ENCODE peak calls at places on chromosomes 1 and 21, in nine cellular contexts. N, U, W, Q, H, B, Z, M and C are unnamed samples.
A peak's percentile ranks its signal among the peaks of the same experiment; 100 is the strongest.

GRCh38 chr21:15564907-15565306 is 164.9 kb upstream of the USP25 start:
- DNase-seq in N (no peak), U (no peak), W (peak; percentile 15), Q (no peak), H (no peak), B (no peak), Z (no peak), M (no peak), C (no peak)

GRCh38 chr1:186302378-186302920 is 72.6 kb downstream of the TPR start:
- DNase-seq in N (no peak), U (no peak), W (no peak), Q (no peak), H (no peak), B (no peak), Z (no peak), M (no peak), C (no peak)

GRCh38 chr1:183635112-183635605 is 424 bp downstream of the ARPC5 start:
- DNase-seq in N (peak; percentile 39), U (peak; percentile 49), W (peak; percentile 50), Q (no peak), H (peak; percentile 89), B (peak; percentile 29), Z (no peak), M (peak; percentile 78), C (peak; percentile 91)

GRCh38 chr1:200378096-200378495 is 31.7 kb downstream of the ZNF281 start:
- DNase-seq in N (no peak), U (no peak), W (no peak), Q (no peak), H (no peak), B (no peak), Z (no peak), M (no peak), C (no peak)

GRCh38 chr1:39110325-39110851 is 84.2 kb downstream of the NDUFS5 start:
- DNase-seq in N (no peak), U (no peak), W (peak; percentile 90), Q (no peak), H (no peak), B (peak; percentile 73), Z (no peak), M (no peak), C (no peak)

GRCh38 chr1:63797056-63797726 is 23.4 kb downstream of the ROR1 start:
- DNase-seq in N (no peak), U (no peak), W (no peak), Q (no peak), H (no peak), B (no peak), Z (no peak), M (no peak), C (no peak)

GRCh38 chr1:150024156-150024555 is 13.6 kb upstream of the OTUD7B start:
- DNase-seq in N (no peak), U (no peak), W (no peak), Q (no peak), H (no peak), B (no peak), Z (no peak), M (no peak), C (no peak)

GRCh38 chr1:241253491-241253890 is 103.5 kb downstream of the RGS7 start:
- DNase-seq in N (no peak), U (no peak), W (no peak), Q (no peak), H (no peak), B (no peak), Z (no peak), M (no peak), C (no peak)

GRCh38 chr21:24225432-24225831 is 1381.8 kb downstream of the MRPL39 start:
- DNase-seq in N (no peak), U (no peak), W (no peak), Q (no peak), H (no peak), B (no peak), Z (no peak), M (no peak), C (no peak)

GRCh38 chr1:202291961-202292712 is 49.6 kb downstream of the UBE2T start:
- DNase-seq in N (peak; percentile 25), U (peak; percentile 31), W (peak; percentile 91), Q (no peak), H (no peak), B (no peak), Z (no peak), M (no peak), C (no peak)

GRCh38 chr1:37901893-37902225 is 42.5 kb upstream of the MTF1 start:
- DNase-seq in N (no peak), U (no peak), W (no peak), Q (no peak), H (no peak), B (no peak), Z (no peak), M (no peak), C (no peak)

GRCh38 chr1:37902983-37903382 is 43.6 kb upstream of the MTF1 start:
- DNase-seq in N (no peak), U (no peak), W (no peak), Q (no peak), H (no peak), B (no peak), Z (no peak), M (no peak), C (no peak)

GRCh38 chr1:37901191-37901892 is 42.0 kb upstream of the MTF1 start:
- DNase-seq in N (no peak), U (no peak), W (no peak), Q (no peak), H (no peak), B (no peak), Z (no peak), M (no peak), C (no peak)

DNA sequence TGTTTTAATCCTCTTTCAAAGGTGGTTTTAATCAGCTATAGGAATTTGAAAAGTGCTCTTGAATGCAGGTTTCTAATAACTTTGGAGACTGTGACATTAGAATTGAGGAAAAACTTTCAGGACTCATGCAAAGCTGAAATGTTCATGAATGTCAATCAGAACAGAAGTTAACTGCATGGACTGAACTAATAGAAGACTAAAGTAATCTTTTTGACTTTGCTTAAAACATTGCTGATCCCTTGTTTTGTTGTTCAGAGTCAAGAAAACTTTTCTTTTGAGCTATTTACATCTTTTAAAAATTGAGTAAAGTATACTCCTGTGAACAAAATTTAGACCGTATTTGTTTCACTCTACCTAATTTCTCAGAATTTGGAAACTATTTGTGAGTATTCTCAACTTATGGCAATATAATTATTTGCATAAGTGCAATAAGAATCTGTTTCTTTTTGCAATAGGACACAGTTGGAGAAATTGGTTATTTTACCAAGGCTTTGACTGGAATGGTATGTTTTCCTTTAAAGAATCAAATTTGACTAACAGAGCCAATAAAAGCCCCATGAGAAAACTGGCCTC is 41.1 kb downstream of the INPP5B start:
- DNase-seq in N (no peak), U (no peak), W (no peak), Q (no peak), H (no peak), B (no peak), Z (no peak), M (no peak), C (no peak)
- TF ChIP-seq CTCF in N (no peak), U (no peak), W (no peak), Q (no peak), H (no peak), B (no peak), Z (no peak), M (no peak), C (no peak)

GRCh38 chr1:225872075-225872430 is 10.1 kb downstream of the TMEM63A start:
- DNase-seq in N (no peak), U (no peak), W (no peak), Q (no peak), H (no peak), B (no peak), Z (no peak), M (no peak), C (no peak)

GRCh38 chr1:225875044-225875822 is 6.9 kb downstream of the TMEM63A start:
- DNase-seq in N (no peak), U (no peak), W (no peak), Q (peak; percentile 82), H (peak; percentile 92), B (no peak), Z (peak; percentile 15), M (no peak), C (no peak)

GRCh38 chr1:225873281-225873850 is 8.8 kb downstream of the TMEM63A start:
- DNase-seq in N (no peak), U (no peak), W (no peak), Q (no peak), H (peak; percentile 54), B (no peak), Z (no peak), M (no peak), C (no peak)

GRCh38 chr1:225876900-225877510 is 5.2 kb downstream of the TMEM63A start:
- DNase-seq in N (no peak), U (no peak), W (no peak), Q (no peak), H (peak; percentile 2), B (no peak), Z (no peak), M (no peak), C (no peak)

DNA sequence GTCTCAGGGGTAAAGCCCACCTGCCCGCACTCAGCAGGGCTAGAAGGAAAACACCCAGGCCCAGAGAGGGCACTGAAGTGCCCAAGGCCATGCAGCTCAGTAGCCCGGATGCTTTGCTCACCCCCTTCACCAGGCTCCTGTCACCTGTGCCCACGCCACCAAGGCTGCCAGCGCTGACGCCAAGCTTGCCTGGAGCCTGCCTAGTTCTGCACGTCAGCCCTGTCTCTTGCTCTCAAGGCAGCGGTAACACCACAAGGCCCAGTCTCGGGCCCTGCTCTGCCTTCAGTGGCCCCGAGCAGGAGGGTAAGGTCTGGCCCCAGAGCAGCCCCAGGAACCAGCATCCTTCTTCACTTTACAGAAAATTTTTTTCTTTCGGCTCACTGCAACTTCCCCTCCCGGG is 7.7 kb downstream of the TMEM63A start:
- DNase-seq in N (no peak), U (no peak), W (no peak), Q (no peak), H (peak; percentile 61), B (no peak), Z (no peak), M (no peak), C (no peak)
- H3K36me3 ChIP-seq in N (peaks cover 14% of the 10 kb centered on the region), U (peaks cover 4% of the 10 kb centered on the region), W (peaks cover 8% of the 10 kb centered on the region), Q (peaks cover under 1% of the 10 kb centered on the region), H (peaks cover 16% of the 10 kb centered on the region), B (peaks cover 71% of the 10 kb centered on the region), Z (peaks cover 14% of the 10 kb centered on the region), M (peaks cover 75% of the 10 kb centered on the region), C (no peaks in the 10 kb centered on the region)

DNA sequence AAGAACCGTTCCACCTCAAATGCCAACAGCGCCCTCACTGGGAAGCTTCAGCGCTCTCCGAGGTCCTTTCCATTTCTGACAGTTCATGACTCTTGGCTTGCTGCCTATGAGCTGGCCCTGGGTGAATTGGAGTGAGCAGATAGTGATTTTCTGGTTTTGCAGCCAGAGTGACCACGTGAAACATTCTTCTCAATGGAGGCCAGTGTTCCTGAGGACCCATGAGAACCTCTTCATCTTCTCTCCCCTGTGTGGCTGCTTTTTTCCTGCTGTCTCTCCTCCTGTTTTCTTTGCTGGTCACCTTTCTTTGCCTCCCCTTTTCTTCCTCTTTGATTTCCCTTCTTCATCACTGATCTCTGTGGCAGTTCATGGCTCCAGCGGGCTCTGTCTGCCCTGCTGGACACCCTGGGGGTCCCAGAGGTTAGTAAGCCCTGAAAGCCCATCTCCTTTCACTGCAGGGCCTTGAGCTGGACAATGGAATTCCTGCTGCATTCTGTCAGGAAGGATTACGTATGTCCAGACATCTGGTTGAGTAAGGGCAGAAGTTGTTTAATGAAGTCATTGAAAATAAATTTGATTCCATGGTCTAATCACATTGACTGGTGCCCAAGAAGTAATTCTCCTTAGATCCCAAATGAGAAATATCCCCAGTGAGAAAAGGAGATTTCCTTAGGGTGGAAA is 29.9 kb downstream of the VASH2 start:
- DNase-seq in N (peak; percentile 46), U (peak; percentile 34), W (peak; percentile 48), Q (no peak), H (no peak), B (no peak), Z (no peak), M (no peak), C (no peak)
- TF ChIP-seq CTCF in N (peak; percentile 15), U (no peak), W (no peak), Q (no peak), H (no peak), B (no peak), Z (no peak), M (no peak), C (no peak)

GRCh38 chr1:6592865-6593593 is 9.6 kb downstream of the KLHL21 start:
- DNase-seq in N (no peak), U (no peak), W (no peak), Q (no peak), H (no peak), B (no peak), Z (no peak), M (no peak), C (peak; percentile 81)
- H3K36me3 ChIP-seq in N (peaks cover 23% of the 10 kb centered on the region), U (peaks cover 7% of the 10 kb centered on the region), W (peaks cover 70% of the 10 kb centered on the region), Q (peaks cover 25% of the 10 kb centered on the region), H (peaks cover 56% of the 10 kb centered on the region), B (peaks cover 100% of the 10 kb centered on the region), Z (peaks cover 64% of the 10 kb centered on the region), M (peaks cover 98% of the 10 kb centered on the region), C (peaks cover 100% of the 10 kb centered on the region)